ENCODE peak calls at places on chromosomes 16 and 17, in ten cellular contexts. Z is stimulated activated CD4-positive, alpha-beta T cell treated with anti-CD3 and anti-CD28 coated beads, Interleukin-2, amount 100 ng/mL, for 48 hours; O is activated T-cell treated with anti-CD3 and anti-CD28 coated beads for 24 hours; G is T-helper 17 cell; M is nephron progenitor cell; L is cardiac fibroblast; H is fibroblast of the aortic adventitia; K is LoVo; Q is ACHN; E is activated T-helper 9 cell treated with anti-CD3 and anti-CD28 coated beads, Interleukin-2, amount 50 U/mL, for 16 hours. N is an unnamed sample.

GRCh38 chr17:19291646-19292376 is 54.6 kb downstream of the EPN2 start:
- DNase-seq in Z (no peak), O (no peak), G (no peak), M (no peak), L (no peak), H (no peak), K (no peak), Q (no peak), E (no peak), N (no peak)

GRCh38 chr16:75225092-75225491 is 6.3 kb downstream of the CTRB1 start:
- DNase-seq in Z (no peak), O (no peak), G (no peak), M (no peak), L (no peak), H (no peak), K (no peak), Q (no peak), E (no peak), N (no peak)

GRCh38 chr16:2497116-2497630 is 16.6 kb upstream of the ATP6V0C start:
- DNase-seq in Z (no peak), O (no peak), G (no peak), M (peak), L (peak), H (peak), K (no peak), Q (no peak), E (no peak), N (no peak)

GRCh38 chr17:39894681-39895376 is 23.6 kb downstream of the GSDMB start:
- DNase-seq in Z (no peak), O (no peak), G (no peak), M (no peak), L (no peak), H (no peak), K (no peak), Q (no peak), E (no peak), N (no peak)

GRCh38 chr17:58332720-58333395 is 4.3 kb upstream of the TSPOAP1 start:
- DNase-seq in Z (peak), O (peak), G (no peak), M (no peak), L (no peak), H (no peak), K (no peak), Q (no peak), E (no peak), N (peak)

GRCh38 chr17:20302191-20302917 is 165.0 kb downstream of the LGALS9B start:
- DNase-seq in Z (no peak), O (no peak), G (no peak), M (no peak), L (no peak), H (peak), K (no peak), Q (no peak), E (no peak), N (peak)

GRCh38 chr17:82106697-82107305 is 8.8 kb upstream of the FASN start:
- DNase-seq in Z (no peak), O (no peak), G (no peak), M (no peak), L (no peak), H (no peak), K (no peak), Q (no peak), E (no peak), N (no peak)

GRCh38 chr16:66471264-66471663 is 44.2 kb downstream of the BEAN1 start:
- DNase-seq in Z (no peak), O (no peak), G (no peak), M (no peak), L (no peak), H (no peak), K (no peak), Q (no peak), E (no peak), N (no peak)

GRCh38 chr16:2816751-2817495 is at the start of gene PRSS21:
- DNase-seq in Z (peak), O (no peak), G (peak), M (no peak), L (no peak), H (no peak), K (no peak), Q (no peak), E (peak), N (no peak)